ENCODE peak calls at places on chromosomes 7 and 10, in six cellular contexts. O is hepatocyte, J is psoas muscle, N is SK-N-SH, S is stomach, X is esophagus muscularis mucosa. P is an unnamed sample. For H3K4me1, the result is how much of the 10 kb centered on the place peaks cover.

GRCh38 chr10:23525406-23525805 is 86.5 kb downstream of the OTUD1 start:
- DNase-seq in O (peak), J (no peak), N (peak), S (no peak), X (no peak), P (no peak)

GRCh38 chr7:1248459-1249131 is 15.9 kb downstream of the UNCX start:
- DNase-seq in O (no peak), J (peak), N (no peak), S (no peak), X (no peak), P (peak)

GRCh38 chr7:95276114-95276513 is 48.2 kb downstream of the PON1 start:
- DNase-seq in O (no peak), J (no peak), N (no peak), S (no peak), X (no peak), P (no peak)

GRCh38 chr10:103481974-103482531 is 3.0 kb upstream of the CALHM3 start:
- DNase-seq in O (peak), J (peak), N (peak), S (no peak), X (no peak), P (no peak)

GRCh38 chr10:25226775-25227682 is 52.2 kb downstream of the GPR158 start:
- DNase-seq in O (peak), J (no peak), N (peak), S (peak), X (no peak), P (no peak)

GRCh38 chr10:100100651-100101525 is 19.2 kb upstream of the CPN1 start:
- DNase-seq in O (peak), J (no peak), N (no peak), S (no peak), X (no peak), P (no peak)

GRCh38 chr10:43683451-43684197 is 34.9 kb upstream of the ZNF32 start:
- DNase-seq in O (no peak), J (no peak), N (peak), S (no peak), X (no peak), P (no peak)

GRCh38 chr7:157813053-157813452 is 476.2 kb downstream of the DNAJB6 start:
- DNase-seq in O (no peak), J (no peak), N (no peak), S (no peak), X (no peak), P (peak)

GRCh38 chr10:113665806-113666354 is 2.0 kb upstream of the NRAP start:
- DNase-seq in O (peak), J (peak), N (no peak), S (peak), X (no peak), P (no peak)

GRCh38 chr10:34286136-34286739 is 528.9 kb downstream of the PARD3 start:
- DNase-seq in O (no peak), J (no peak), N (no peak), S (no peak), X (no peak), P (no peak)

GRCh38 chr10:108911814-108912541 is 1011.3 kb downstream of the XPNPEP1 start:
- DNase-seq in O (peak), J (peak), N (peak), S (peak), X (no peak), P (peak)

GRCh38 chr10:124039432-124040086 is 53.8 kb downstream of the CHST15 start:
- DNase-seq in O (no peak), J (no peak), N (peak), S (no peak), X (no peak), P (peak)
- H3K27ac ChIP-seq in O (no peak), J (no peak), N (no peak), S (peak), X (peak), P (no peak)

GRCh38 chr10:110357252-110357780 is 52.6 kb upstream of the SMNDC1 start:
- DNase-seq in O (peak), J (no peak), N (no peak), S (no peak), X (no peak), P (no peak)
- H3K4me1 ChIP-seq in O (under half), J (under half), N (under half), S (under half), X (under half), P (under half)

GRCh38 chr7:97064972-97065587 is 40.4 kb upstream of the DLX5 start:
- DNase-seq in O (peak), J (no peak), N (peak), S (no peak), X (no peak), P (no peak)

GRCh38 chr7:97064020-97064419 is 39.4 kb upstream of the DLX5 start:
- DNase-seq in O (no peak), J (no peak), N (no peak), S (no peak), X (no peak), P (no peak)
- H3K27ac ChIP-seq in O (no peak), J (no peak), N (no peak), S (no peak), X (no peak), P (no peak)

GRCh38 chr7:114628362-114628761 is 213.7 kb downstream of the FOXP2 start:
- DNase-seq in O (no peak), J (no peak), N (no peak), S (no peak), X (no peak), P (no peak)

GRCh38 chr7:114627231-114627630 is 212.6 kb downstream of the FOXP2 start:
- DNase-seq in O (no peak), J (no peak), N (no peak), S (no peak), X (no peak), P (no peak)

GRCh38 chr7:114629762-114630161 is 215.1 kb downstream of the FOXP2 start:
- DNase-seq in O (no peak), J (no peak), N (no peak), S (no peak), X (no peak), P (no peak)

GRCh38 chr7:114630186-114630824 is 215.7 kb downstream of the FOXP2 start:
- DNase-seq in O (peak), J (no peak), N (no peak), S (no peak), X (no peak), P (no peak)

GRCh38 chr7:114631249-114631822 is 216.7 kb downstream of the FOXP2 start:
- DNase-seq in O (no peak), J (peak), N (no peak), S (no peak), X (no peak), P (no peak)
- H3K4me1 ChIP-seq in O (under half), J (under half), N (under half), S (under half), X (under half), P (under half)

DNA sequence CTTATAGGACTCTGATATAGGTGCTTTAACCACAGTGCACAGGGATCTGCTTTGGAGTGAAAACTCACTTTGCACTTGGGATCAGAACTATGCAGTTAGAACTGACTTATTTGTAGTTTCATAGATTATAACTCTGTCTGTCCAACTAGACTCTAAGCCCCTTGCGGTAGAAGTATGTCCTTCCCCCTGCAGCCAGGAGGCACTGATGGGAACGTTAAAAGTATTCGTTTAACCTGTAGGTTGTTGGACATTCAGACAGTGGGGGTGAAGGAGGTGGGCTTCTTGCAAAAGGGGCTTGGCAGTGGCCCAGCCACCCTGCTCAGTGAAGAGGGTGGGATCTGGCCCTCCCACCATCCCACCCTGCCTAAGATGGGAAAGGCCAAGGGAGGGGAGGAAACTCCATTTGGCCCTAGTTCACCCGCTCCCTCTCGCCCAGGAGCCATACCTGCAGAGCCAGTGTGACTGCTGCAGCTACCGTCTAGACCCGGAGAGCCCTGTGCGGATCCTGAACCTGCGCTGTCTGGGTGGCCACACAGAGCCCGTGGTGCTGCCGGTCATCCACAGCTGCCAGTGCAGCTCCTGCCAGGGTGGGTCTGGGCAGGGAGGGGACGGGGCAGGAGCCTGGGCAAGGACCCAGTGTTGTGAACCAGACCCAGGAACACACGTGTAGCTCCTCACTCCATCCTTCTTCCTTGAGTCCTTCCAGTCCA is 5.7 kb upstream of the ZNF862 start:
- DNase-seq in O (no peak), J (peak), N (no peak), S (no peak), X (no peak), P (no peak)
- H3K27ac ChIP-seq in O (no peak), J (no peak), N (no peak), S (no peak), X (no peak), P (no peak)

DNA sequence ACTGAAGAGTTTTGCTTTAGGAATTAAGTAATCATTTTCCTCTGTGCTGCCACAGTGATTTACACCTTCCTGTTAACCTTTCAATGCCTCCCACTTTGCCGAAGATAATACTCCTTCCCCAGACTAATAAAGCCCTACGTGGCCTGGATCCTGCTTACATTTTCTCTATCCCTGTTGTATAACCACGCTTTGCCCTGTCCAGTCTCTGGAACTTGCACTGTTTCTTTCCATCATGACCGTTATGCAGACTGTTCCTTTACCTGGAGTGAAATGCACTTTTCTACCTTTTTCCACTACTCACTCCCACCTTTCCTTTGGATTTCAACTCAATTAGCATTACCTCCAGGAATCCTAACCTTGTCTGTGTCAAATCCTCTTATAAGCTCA is 154.4 kb downstream of the PRKG1 start:
- DNase-seq in O (no peak), J (no peak), N (no peak), S (no peak), X (no peak), P (no peak)
- H3K4me1 ChIP-seq in O (under half), J (half or more), N (under half), S (under half), X (half or more), P (under half)

GRCh38 chr7:22561356-22561755 is 61.4 kb upstream of the STEAP1B start:
- DNase-seq in O (peak), J (peak), N (no peak), S (no peak), X (peak), P (peak)

GRCh38 chr7:22563621-22564241 is 63.7 kb upstream of the STEAP1B start:
- DNase-seq in O (no peak), J (no peak), N (no peak), S (no peak), X (peak), P (no peak)

GRCh38 chr7:22563115-22563514 is 63.1 kb upstream of the STEAP1B start:
- DNase-seq in O (peak), J (no peak), N (no peak), S (no peak), X (peak), P (no peak)

GRCh38 chr7:22559829-22560489 is 60.0 kb upstream of the STEAP1B start:
- DNase-seq in O (peak), J (peak), N (peak), S (peak), X (peak), P (peak)

DNA sequence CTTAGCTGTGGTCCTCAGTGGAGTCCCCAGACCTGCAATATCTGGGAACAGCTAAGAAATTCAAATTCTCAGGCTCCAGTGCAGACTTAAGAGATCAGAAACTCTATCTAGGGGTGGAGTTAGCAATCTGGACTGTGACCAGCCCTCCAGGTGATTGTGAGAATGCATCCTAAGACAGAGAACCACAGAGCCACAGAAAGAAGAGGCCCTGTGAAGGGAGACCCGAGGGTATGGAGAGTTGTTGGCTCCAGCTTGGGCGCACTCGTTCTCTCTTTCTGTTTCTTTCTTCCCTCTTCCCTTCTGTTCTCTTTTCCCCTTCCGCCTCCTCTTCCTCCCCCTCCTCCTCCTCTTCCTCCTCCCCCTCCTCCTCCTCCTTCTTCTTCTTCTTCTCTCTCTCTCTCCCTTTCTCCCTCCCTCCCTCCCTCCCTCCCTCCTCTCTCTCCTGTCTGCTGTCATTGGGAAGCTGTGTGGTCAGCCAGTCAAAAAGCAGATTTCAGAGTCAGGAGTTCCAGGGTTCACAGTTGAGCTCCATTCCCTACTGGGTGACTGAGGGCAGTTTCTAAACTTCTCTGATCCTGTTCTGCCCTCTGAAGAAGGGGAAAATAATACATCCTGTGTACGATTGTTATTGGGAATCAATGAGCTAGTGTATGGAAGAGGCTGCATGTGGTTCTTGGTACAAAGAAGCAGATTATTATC is 62.1 kb upstream of the STEAP1B start:
- DNase-seq in O (peak), J (no peak), N (no peak), S (no peak), X (peak), P (no peak)
- H3K27ac ChIP-seq in O (peak), J (peak), N (peak), S (peak), X (peak), P (peak)

GRCh38 chr7:30760514-30761213 is 8.7 kb downstream of the INMT start:
- DNase-seq in O (peak), J (no peak), N (no peak), S (no peak), X (no peak), P (no peak)
- H3K4me1 ChIP-seq in O (under half), J (under half), N (under half), S (half or more), X (half or more), P (under half)

P was measured in aorta.